ENCODE peak calls at places on chromosomes 3 and 15, in eight cellular contexts. A is NCI-H1417, O is NCI-H1092, L is heart left ventricle, K is IMR-90, G is T-helper 17 cell, F is EH, Z is HTR-8/SVneo. T is an unnamed sample.
A peak's percentile ranks its signal among the peaks of the same experiment; 100 is the strongest.

GRCh38 chr15:96331141-96331941 is 841 bp downstream of the NR2F2 start:
- DNase-seq in A (peak; percentile 70), O (no peak), L (peak; percentile 65), K (no peak), G (no peak), F (peak; percentile 71), Z (no peak), T (peak; percentile 81)

GRCh38 chr15:100284701-100285100 is 57.1 kb downstream of the ADAMTS17 start:
- DNase-seq in A (no peak), O (no peak), L (peak; percentile 83), K (no peak), G (no peak), F (no peak), Z (no peak), T (no peak)

GRCh38 chr3:14330508-14330907 is 71.9 kb upstream of the SLC6A6 start:
- DNase-seq in A (no peak), O (no peak), L (no peak), K (no peak), G (no peak), F (no peak), Z (no peak), T (no peak)

GRCh38 chr3:13078158-13078905 is 5.1 kb upstream of the IQSEC1 start:
- DNase-seq in A (peak; percentile 83), O (peak; percentile 90), L (no peak), K (no peak), G (no peak), F (no peak), Z (no peak), T (no peak)

GRCh38 chr15:99703603-99704443 is 29.4 kb downstream of the LYSMD4 start:
- DNase-seq in A (peak; percentile 61), O (no peak), L (no peak), K (peak; percentile 95), G (no peak), F (peak; percentile 92), Z (peak; percentile 66), T (peak; percentile 91)

GRCh38 chr15:69165637-69166025 is 5.2 kb downstream of the GLCE start:
- DNase-seq in A (peak; percentile 41), O (no peak), L (no peak), K (no peak), G (no peak), F (no peak), Z (no peak), T (no peak)

GRCh38 chr15:35431281-35431680 is 114.7 kb downstream of the DPH6 start:
- DNase-seq in A (no peak), O (no peak), L (no peak), K (no peak), G (no peak), F (no peak), Z (no peak), T (no peak)

GRCh38 chr15:82914396-82914795 is 38.1 kb downstream of the HOMER2 start:
- DNase-seq in A (no peak), O (no peak), L (no peak), K (no peak), G (no peak), F (no peak), Z (no peak), T (no peak)